ENCODE peak calls at places on chromosomes 3 and 15, in five cellular contexts. I, V, W, B and S are unnamed samples.

GRCh38 chr3:38574411-38575278 is 74.8 kb downstream of the SCN5A start:
- DNase-seq in I (no peak), V (no peak), W (no peak), B (no peak), S (no peak)

GRCh38 chr3:167114619-167115018 is 265.5 kb downstream of the ZBBX start:
- DNase-seq in I (no peak), V (no peak), W (no peak), B (no peak), S (no peak)

GRCh38 chr3:190120161-190121060 is at the start of gene P3H2:
- DNase-seq in I (peak; percentile 35), V (peak; percentile 94), W (peak; percentile 72), B (peak; percentile 89), S (no peak)

GRCh38 chr15:35671197-35671596 is 125.2 kb upstream of the DPH6 start:
- DNase-seq in I (no peak), V (no peak), W (no peak), B (no peak), S (no peak)

GRCh38 chr3:175397407-175397806 is 538.3 kb downstream of the NAALADL2 start:
- DNase-seq in I (no peak), V (no peak), W (no peak), B (no peak), S (no peak)

GRCh38 chr3:107685383-107685782 is 162.6 kb downstream of the BBX start:
- DNase-seq in I (no peak), V (no peak), W (no peak), B (no peak), S (no peak)

GRCh38 chr15:65790692-65791334 is 1.3 kb downstream of the DENND4A start:
- DNase-seq in I (no peak), V (no peak), W (no peak), B (no peak), S (no peak)

GRCh38 chr3:66500575-66501482 is at the start of gene LRIG1:
- DNase-seq in I (peak; percentile 96), V (peak; percentile 99), W (peak; percentile 100), B (peak; percentile 97), S (peak; percentile 95)

GRCh38 chr3:9901967-9902366 is 681 bp upstream of the IL17RE start:
- DNase-seq in I (no peak), V (no peak), W (no peak), B (no peak), S (no peak)

GRCh38 chr15:44219073-44219472 is 24.0 kb upstream of the FRMD5 start:
- DNase-seq in I (no peak), V (no peak), W (no peak), B (no peak), S (no peak)

GRCh38 chr15:31297880-31298456 is 28.7 kb upstream of the KLF13 start:
- DNase-seq in I (no peak), V (no peak), W (no peak), B (no peak), S (no peak)

GRCh38 chr15:70820214-70820613 is 33.7 kb downstream of the LARP6 start:
- DNase-seq in I (no peak), V (no peak), W (no peak), B (no peak), S (no peak)

GRCh38 chr15:66775127-66776105 is 73.4 kb downstream of the SMAD6 start:
- DNase-seq in I (no peak), V (no peak), W (no peak), B (peak; percentile 25), S (no peak)

GRCh38 chr3:47613723-47614122 is 35.1 kb upstream of the CSPG5 start:
- DNase-seq in I (no peak), V (no peak), W (no peak), B (no peak), S (no peak)

GRCh38 chr15:40320931-40321371 is 2.5 kb upstream of the INAFM2 start:
- DNase-seq in I (no peak), V (peak; percentile 39), W (no peak), B (peak; percentile 68), S (no peak)

GRCh38 chr3:51191768-51192167 is 193.3 kb upstream of the MANF start:
- DNase-seq in I (no peak), V (no peak), W (no peak), B (no peak), S (no peak)

GRCh38 chr15:51390239-51390931 is 48.9 kb downstream of the GLDN start:
- DNase-seq in I (no peak), V (no peak), W (no peak), B (no peak), S (no peak)

GRCh38 chr3:158434412-158435038 is 136.5 kb upstream of the MLF1 start:
- DNase-seq in I (no peak), V (peak; percentile 81), W (peak; percentile 10), B (peak; percentile 71), S (peak; percentile 54)

GRCh38 chr15:39578851-39579486 is 1.9 kb upstream of the THBS1 start:
- DNase-seq in I (no peak), V (no peak), W (no peak), B (peak; percentile 69), S (no peak)

GRCh38 chr3:24763421-24763820 is 268.8 kb upstream of the THRB start:
- DNase-seq in I (no peak), V (no peak), W (no peak), B (peak; percentile 11), S (no peak)

GRCh38 chr3:142033292-142033691 is 116.1 kb downstream of the TFDP2 start:
- DNase-seq in I (no peak), V (no peak), W (no peak), B (no peak), S (no peak)

GRCh38 chr15:47961401-47962090 is 159.2 kb upstream of the SLC24A5 start:
- DNase-seq in I (no peak), V (no peak), W (no peak), B (no peak), S (no peak)

GRCh38 chr3:63995056-63995576 is 28.2 kb downstream of the PSMD6 start:
- DNase-seq in I (no peak), V (no peak), W (no peak), B (no peak), S (no peak)

GRCh38 chr3:30141178-30141581 is 465.2 kb upstream of the TGFBR2 start:
- DNase-seq in I (no peak), V (no peak), W (no peak), B (peak; percentile 9), S (no peak)

GRCh38 chr15:78960308-78960707 is 15.5 kb upstream of the CTSH start:
- DNase-seq in I (no peak), V (no peak), W (no peak), B (no peak), S (no peak)

GRCh38 chr3:45215466-45215865 is 10.6 kb downstream of the TMEM158 start:
- DNase-seq in I (no peak), V (no peak), W (no peak), B (no peak), S (no peak)

GRCh38 chr15:39589193-39589814 is 8.4 kb downstream of the THBS1 start:
- DNase-seq in I (no peak), V (no peak), W (no peak), B (no peak), S (no peak)

GRCh38 chr3:16463914-16464313 is 49.6 kb downstream of the RFTN1 start:
- DNase-seq in I (no peak), V (no peak), W (no peak), B (no peak), S (no peak)

GRCh38 chr3:11228041-11228440 is 44.2 kb upstream of the ATG7 start:
- DNase-seq in I (no peak), V (no peak), W (no peak), B (peak; percentile 53), S (no peak)

GRCh38 chr3:14598143-14598569 is 53.4 kb upstream of the CCDC174 start:
- DNase-seq in I (no peak), V (peak; percentile 39), W (no peak), B (peak; percentile 22), S (no peak)

GRCh38 chr3:12508316-12508715 is 24.0 kb downstream of the TSEN2 start:
- DNase-seq in I (peak; percentile 19), V (no peak), W (peak; percentile 21), B (peak; percentile 98), S (peak; percentile 30)

GRCh38 chr15:75712668-75713337 is at the start of gene CSPG4:
- DNase-seq in I (no peak), V (peak; percentile 40), W (peak; percentile 77), B (peak; percentile 72), S (no peak)

GRCh38 chr3:172675371-172676193 is 35.3 kb downstream of the NCEH1 start:
- DNase-seq in I (no peak), V (peak; percentile 48), W (no peak), B (peak; percentile 45), S (no peak)

GRCh38 chr15:57384816-57385215 is 8.5 kb downstream of the CGNL1 start:
- DNase-seq in I (no peak), V (no peak), W (no peak), B (no peak), S (no peak)

GRCh38 chr3:39178553-39178952 is 13.8 kb downstream of the XIRP1 start:
- DNase-seq in I (no peak), V (no peak), W (no peak), B (peak; percentile 42), S (no peak)

GRCh38 chr15:63870403-63871209 is 36.9 kb upstream of the HERC1 start:
- DNase-seq in I (no peak), V (peak; percentile 53), W (peak; percentile 34), B (peak; percentile 74), S (no peak)

GRCh38 chr15:47937834-47938233 is 183.0 kb upstream of the SLC24A5 start:
- DNase-seq in I (no peak), V (no peak), W (no peak), B (no peak), S (no peak)

GRCh38 chr3:57078366-57079220 is 18.1 kb downstream of the SPATA12 start:
- DNase-seq in I (no peak), V (peak; percentile 77), W (peak; percentile 66), B (peak; percentile 76), S (no peak)
- TF ChIP-seq CTCF in I (no peak), V (no peak), W (no peak), B (peak; percentile 12), S (no peak)

GRCh38 chr3:170383567-170383966 is 26.1 kb downstream of the SKIL start:
- DNase-seq in I (no peak), V (no peak), W (no peak), B (peak; percentile 40), S (no peak)

GRCh38 chr3:170391108-170391507 is 27.6 kb upstream of the CLDN11 start:
- DNase-seq in I (no peak), V (no peak), W (no peak), B (no peak), S (no peak)

GRCh38 chr3:170386468-170386867 is 29.0 kb downstream of the SKIL start:
- DNase-seq in I (no peak), V (no peak), W (no peak), B (no peak), S (no peak)

GRCh38 chr3:170387952-170388351 is 30.4 kb downstream of the SKIL start:
- DNase-seq in I (no peak), V (no peak), W (no peak), B (peak; percentile 74), S (no peak)
- TF ChIP-seq CTCF in I (no peak), V (no peak), W (no peak), B (peak; percentile 34), S (no peak)

GRCh38 chr3:99885851-99886250 is 68.2 kb downstream of the CMSS1 start:
- DNase-seq in I (no peak), V (no peak), W (no peak), B (no peak), S (no peak)
- TF ChIP-seq CTCF in I (no peak), V (no peak), W (no peak), B (no peak), S (no peak)

GRCh38 chr3:119600732-119601131 is 3.0 kb downstream of the PLA1A start:
- DNase-seq in I (no peak), V (no peak), W (peak; percentile 26), B (no peak), S (no peak)
- TF ChIP-seq CTCF in I (no peak), V (no peak), W (peak; percentile 31), B (peak; percentile 34), S (no peak)